ENCODE peak calls at places on chromosomes 16 and 17, in ten cellular contexts. O, L, Y, J, F, P, C, W, V and B are unnamed samples.

GRCh38 chr17:69501591-69502468 is 87.3 kb downstream of the MAP2K6 start:
- DNase-seq in C (peak; percentile 88), L (no peak), O (peak; percentile 20), P (peak; percentile 78), F (no peak), J (peak; percentile 19), V (no peak), Y (no peak), W (peak; percentile 82), B (peak; percentile 53)

GRCh38 chr17:52064791-52065211 is 93.7 kb downstream of the CA10 start:
- DNase-seq in W (peak; percentile 7), O (peak; percentile 84), P (peak; percentile 50), C (peak; percentile 6), F (no peak), L (no peak), V (no peak), Y (no peak), J (no peak), B (peak; percentile 91)

GRCh38 chr17:50107790-50108414 is 12.8 kb downstream of the PDK2 start:
- DNase-seq in F (no peak), V (no peak), P (no peak), O (peak; percentile 75), J (no peak), W (peak; percentile 80), Y (no peak), C (peak; percentile 70), L (no peak), B (peak; percentile 51)

GRCh38 chr17:47850692-47851573 is at the start of gene SP6:
- DNase-seq in P (peak; percentile 42), O (peak; percentile 79), Y (no peak), W (peak; percentile 85), L (no peak), V (peak; percentile 69), F (no peak), J (no peak), C (peak; percentile 48), B (no peak)

GRCh38 chr16:49615606-49616005 is 240.3 kb downstream of the ZNF423 start:
- DNase-seq in C (no peak), P (no peak), J (no peak), L (no peak), F (no peak), W (no peak), O (no peak), Y (no peak), V (no peak), B (no peak)

GRCh38 chr16:74169687-74170522 is 126.7 kb upstream of the PSMD7 start:
- DNase-seq in P (no peak), Y (no peak), V (no peak), F (no peak), O (peak; percentile 1), L (no peak), C (peak; percentile 55), J (no peak), W (peak; percentile 3), B (peak; percentile 15)

GRCh38 chr16:66167564-66168291 is 198.8 kb upstream of the CDH5 start:
- DNase-seq in L (no peak), C (peak; percentile 61), F (no peak), V (no peak), O (no peak), P (peak; percentile 96), W (no peak), Y (no peak), J (no peak), B (no peak)

GRCh38 chr16:397736-398332 is 835 bp downstream of the NME4 start:
- DNase-seq in F (peak; percentile 36), L (no peak), V (no peak), P (peak; percentile 30), O (peak; percentile 77), J (no peak), C (peak; percentile 60), Y (no peak), W (peak; percentile 89), B (peak; percentile 35)